ENCODE peak calls at places on chromosomes 12 and 14, in four cellular contexts. G, Q, R and S are unnamed samples.

GRCh38 chr12:48883305-48884171 is 17.9 kb upstream of the RND1 start:
- DNase-seq in Q (peak), G (peak), R (no peak), S (peak)

GRCh38 chr14:75554482-75554881 is 23.9 kb upstream of the FLVCR2 start:
- DNase-seq in R (no peak), Q (no peak), G (peak), S (peak)

GRCh38 chr14:33914676-33915516 is 36.0 kb downstream of the EGLN3 start:
- DNase-seq in G (peak), R (no peak), Q (no peak), S (peak)

GRCh38 chr12:60494249-60494648 is 898.4 kb downstream of the SLC16A7 start:
- DNase-seq in Q (no peak), G (peak), R (no peak), S (peak)

GRCh38 chr14:68968051-68968450 is 11.1 kb downstream of the ACTN1 start:
- DNase-seq in G (no peak), Q (no peak), R (no peak), S (no peak)

GRCh38 chr14:49526101-49526500 is 60.1 kb downstream of the RPS29 start:
- DNase-seq in Q (no peak), R (no peak), G (no peak), S (peak)

GRCh38 chr14:100383727-100384158 is 60.6 kb downstream of the SLC25A47 start:
- DNase-seq in Q (peak), R (no peak), G (peak), S (peak)

GRCh38 chr12:13536219-13536910 is 339.8 kb downstream of the EMP1 start:
- DNase-seq in R (no peak), Q (no peak), G (no peak), S (no peak)

GRCh38 chr14:95263527-95264231 is 56.0 kb downstream of the CLMN start:
- DNase-seq in R (no peak), Q (peak), G (no peak), S (no peak)

GRCh38 chr12:110791589-110791988 is 48.9 kb upstream of the PPP1CC start:
- DNase-seq in Q (no peak), R (no peak), G (no peak), S (no peak)

GRCh38 chr12:121792607-121793500 is 634 bp downstream of the RHOF start:
- DNase-seq in Q (no peak), G (no peak), R (no peak), S (peak)

GRCh38 chr14:99073401-99073800 is 198.6 kb downstream of the BCL11B start:
- DNase-seq in R (no peak), Q (peak), G (no peak), S (no peak)

GRCh38 chr14:67477926-67478915 is 10.3 kb downstream of the TMEM229B start:
- DNase-seq in G (no peak), Q (no peak), R (no peak), S (no peak)

GRCh38 chr12:34402899-34403705 is 380.8 kb downstream of the ALG10 start:
- DNase-seq in Q (peak), G (no peak), R (no peak), S (no peak)

GRCh38 chr12:122064034-122064777 is 14.3 kb upstream of the MLXIP start:
- DNase-seq in Q (peak), G (peak), R (peak), S (peak)

GRCh38 chr12:92107621-92108131 is 38.0 kb downstream of the BTG1 start:
- DNase-seq in R (no peak), G (no peak), Q (peak), S (peak)

GRCh38 chr12:45327823-45328383 is 112.0 kb downstream of the ANO6 start:
- DNase-seq in Q (no peak), G (peak), R (no peak), S (peak)

GRCh38 chr12:95439578-95440230 is 34.2 kb upstream of the METAP2 start:
- DNase-seq in G (no peak), R (no peak), Q (no peak), S (no peak)

GRCh38 chr14:22630486-22630885 is 13.7 kb downstream of the OR6J1 start:
- DNase-seq in Q (no peak), R (no peak), G (peak), S (no peak)

GRCh38 chr12:95943231-95943842 is at the start of gene AMDHD1:
- DNase-seq in R (no peak), G (peak), Q (peak), S (peak)

GRCh38 chr14:54796961-54797360 is 105.7 kb downstream of the GCH1 start:
- DNase-seq in R (no peak), Q (no peak), G (peak), S (no peak)

GRCh38 chr12:110330124-110330523 is 49.1 kb downstream of the ATP2A2 start:
- DNase-seq in G (no peak), Q (no peak), R (no peak), S (no peak)

GRCh38 chr12:3160081-3160480 is 82.9 kb downstream of the TSPAN9 start:
- DNase-seq in G (peak), R (no peak), Q (no peak), S (no peak)

GRCh38 chr14:68337279-68337678 is 455.6 kb downstream of the ZFP36L1 start:
- DNase-seq in R (no peak), Q (no peak), G (no peak), S (no peak)

GRCh38 chr14:104386281-104386841 is 193.2 kb upstream of the C14orf180 start:
- DNase-seq in G (no peak), Q (peak), R (no peak), S (no peak)

GRCh38 chr12:68695454-68695853 is 8.7 kb downstream of the NUP107 start:
- DNase-seq in R (no peak), G (no peak), Q (no peak), S (no peak)

GRCh38 chr14:101464310-101464983 is 96.8 kb upstream of the DIO3 start:
- DNase-seq in Q (no peak), G (no peak), R (no peak), S (no peak)

GRCh38 chr12:84507914-84508313 is 404.7 kb downstream of the SLC6A15 start:
- DNase-seq in G (no peak), R (no peak), Q (no peak), S (no peak)

GRCh38 chr12:26555139-26555538 is 277.9 kb downstream of the ITPR2 start:
- DNase-seq in G (peak), R (no peak), Q (no peak), S (no peak)

GRCh38 chr12:88026196-88026595 is 3.0 kb downstream of the C12orf50 start:
- DNase-seq in R (no peak), G (no peak), Q (no peak), S (no peak)

GRCh38 chr12:114395755-114396152 is 10.2 kb downstream of the TBX5 start:
- DNase-seq in Q (no peak), R (no peak), G (peak), S (peak)

GRCh38 chr12:100953677-100954076 is 159.1 kb downstream of the ANO4 start:
- DNase-seq in R (peak), G (no peak), Q (peak), S (no peak)

GRCh38 chr14:103141117-103141796 is 18.0 kb downstream of the TNFAIP2 start:
- DNase-seq in R (peak), Q (peak), G (peak), S (peak)

GRCh38 chr12:104571328-104571727 is 114.6 kb downstream of the CHST11 start:
- DNase-seq in R (no peak), G (no peak), Q (no peak), S (no peak)

GRCh38 chr12:109247831-109248654 is 61.0 kb downstream of the FOXN4 start:
- DNase-seq in R (no peak), Q (no peak), G (no peak), S (no peak)

GRCh38 chr14:59332727-59333126 is 132.5 kb downstream of the GPR135 start:
- DNase-seq in G (peak), Q (no peak), R (no peak), S (no peak)

GRCh38 chr12:58871557-58871956 is 48.7 kb downstream of the LRIG3 start:
- DNase-seq in R (no peak), G (no peak), Q (no peak), S (no peak)

GRCh38 chr12:111435661-111436201 is 30.0 kb downstream of the SH2B3 start:
- DNase-seq in G (no peak), R (no peak), Q (no peak), S (no peak)

GRCh38 chr12:116982721-116983502 is 72.2 kb downstream of the FBXW8 start:
- DNase-seq in Q (no peak), G (peak), R (no peak), S (peak)

GRCh38 chr12:53983580-53984572 is 1.1 kb upstream of the HOXC10 start:
- DNase-seq in Q (no peak), G (no peak), R (no peak), S (peak)

GRCh38 chr12:53985900-53986685 is 1.1 kb downstream of the HOXC10 start:
- DNase-seq in R (no peak), G (no peak), Q (peak), S (no peak)

GRCh38 chr12:53986686-53987180 is 1.8 kb downstream of the HOXC10 start:
- DNase-seq in R (no peak), Q (no peak), G (no peak), S (no peak)

GRCh38 chr12:53985358-53985899 is 483 bp downstream of the HOXC10 start:
- DNase-seq in R (no peak), Q (peak), G (no peak), S (no peak)

DNA sequence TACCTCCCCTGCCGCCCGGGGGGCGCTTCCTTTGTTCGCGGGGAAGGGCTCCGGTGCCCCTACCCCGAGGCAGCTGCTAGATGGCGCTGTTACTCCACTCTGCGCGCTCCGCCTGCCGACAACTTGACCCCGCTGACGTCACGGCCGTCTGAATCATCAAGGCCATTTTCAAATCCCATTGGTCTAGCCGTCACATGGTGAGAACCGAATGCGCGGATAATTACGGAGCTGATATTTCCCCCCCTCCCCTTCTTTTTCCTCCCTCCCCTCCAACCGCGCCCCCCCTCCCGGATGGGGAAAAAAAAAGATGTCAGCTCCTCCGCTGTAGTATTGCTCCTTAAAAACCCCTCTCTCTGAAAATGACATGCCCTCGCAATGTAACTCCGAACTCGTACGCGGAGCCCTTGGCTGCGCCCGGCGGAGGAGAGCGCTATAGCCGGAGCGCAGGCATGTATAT is at the start of gene HOXC10:
- DNase-seq in R (no peak), Q (peak), G (peak), S (peak)
- H4K8ac ChIP-seq in R (no peak), Q (no peak), G (no peak), S (no peak)

GRCh38 chr14:92581206-92581605 is 67.6 kb downstream of the RIN3 start:
- DNase-seq in R (no peak), G (no peak), Q (no peak), S (no peak)
- H2BK15ac ChIP-seq in R (no peak), G (no peak), Q (no peak), S (no peak)

GRCh38 chr14:79476552-79476951 is 734.8 kb downstream of the DIO2 start:
- DNase-seq in R (no peak), G (no peak), Q (no peak), S (no peak)

GRCh38 chr14:79480212-79480611 is 731.1 kb downstream of the DIO2 start:
- DNase-seq in R (no peak), G (no peak), Q (no peak), S (no peak)

GRCh38 chr14:79473676-79474075 is 737.6 kb downstream of the DIO2 start:
- DNase-seq in Q (no peak), G (no peak), R (no peak), S (no peak)

GRCh38 chr14:79476133-79476532 is 735.2 kb downstream of the DIO2 start:
- DNase-seq in Q (no peak), R (no peak), G (no peak), S (peak)
- H4K5ac ChIP-seq in Q (no peak), R (no peak), G (no peak), S (no peak)

GRCh38 chr12:6493580-6494350 is at the start of gene NCAPD2:
- DNase-seq in Q (peak), R (peak), G (peak), S (peak)
- H4K8ac ChIP-seq in Q (no peak), R (peak), G (peak), S (peak)